ENCODE peak calls at places on chromosome 17, in eight cellular contexts. O is spleen; F is hypothalamus; M is activated CD8-positive, alpha-beta T cell treated with anti-CD3 and anti-CD28 coated beads, Interleukin-2, amount 10 ng/mL, durations not matched to agents 7 days and 5 days; L is immature natural killer cell; G is omental fat pad; W is RCC 7860; J is EL. V is an unnamed sample.

GRCh38 chr17:78995022-78995760 is 14.4 kb downstream of the CANT1 start:
- DNase-seq in O (no peak), F (no peak), M (no peak), L (no peak), G (peak), W (no peak), J (no peak), V (no peak)

GRCh38 chr17:31509095-31509804 is 117.8 kb downstream of the RAB11FIP4 start:
- DNase-seq in O (peak), F (no peak), M (peak), L (no peak), G (no peak), W (no peak), J (no peak), V (no peak)

GRCh38 chr17:76530489-76530814 is 7.1 kb downstream of the CYGB start:
- DNase-seq in O (no peak), F (no peak), M (no peak), L (no peak), G (no peak), W (no peak), J (peak), V (no peak)

GRCh38 chr17:5043524-5043923 is 8.3 kb upstream of the SLC52A1 start:
- DNase-seq in O (no peak), F (no peak), M (no peak), L (no peak), G (no peak), W (no peak), J (no peak), V (no peak)

GRCh38 chr17:2883544-2884203 is 87.4 kb downstream of the RAP1GAP2 start:
- DNase-seq in O (no peak), F (no peak), M (no peak), L (no peak), G (no peak), W (no peak), J (peak), V (no peak)

GRCh38 chr17:39208893-39209292 is 8.8 kb downstream of the RPL19 start:
- DNase-seq in O (peak), F (no peak), M (no peak), L (no peak), G (no peak), W (no peak), J (no peak), V (no peak)

GRCh38 chr17:62981933-62982332 is 15.9 kb downstream of the TANC2 start:
- DNase-seq in O (no peak), F (no peak), M (no peak), L (no peak), G (no peak), W (no peak), J (peak), V (no peak)

GRCh38 chr17:72618018-72618509 is 474.4 kb downstream of the SLC39A11 start:
- DNase-seq in O (no peak), F (no peak), M (peak), L (no peak), G (no peak), W (peak), J (no peak), V (no peak)

GRCh38 chr17:17693253-17693954 is 12.1 kb downstream of the RAI1 start:
- DNase-seq in O (peak), F (peak), M (no peak), L (no peak), G (no peak), W (peak), J (no peak), V (peak)

GRCh38 chr17:31907342-31907975 is 6.0 kb upstream of the UTP6 start:
- DNase-seq in O (no peak), F (no peak), M (no peak), L (no peak), G (no peak), W (no peak), J (peak), V (peak)

GRCh38 chr17:12603566-12603965 is 62.1 kb upstream of the MYOCD start:
- DNase-seq in O (no peak), F (no peak), M (no peak), L (no peak), G (no peak), W (no peak), J (no peak), V (no peak)

GRCh38 chr17:74337834-74338500 is 11.9 kb downstream of the KIF19 start:
- DNase-seq in O (no peak), F (peak), M (no peak), L (no peak), G (no peak), W (no peak), J (no peak), V (peak)

GRCh38 chr17:29549169-29549935 is 17.5 kb downstream of the ABHD15 start:
- DNase-seq in O (no peak), F (no peak), M (no peak), L (peak), G (no peak), W (no peak), J (peak), V (no peak)

GRCh38 chr17:30831257-30831656 is 509 bp upstream of the ATAD5 start:
- DNase-seq in O (no peak), F (no peak), M (peak), L (no peak), G (no peak), W (no peak), J (no peak), V (no peak)

GRCh38 chr17:36188891-36189306 is 7.7 kb downstream of the CCL3L1 start:
- DNase-seq in O (peak), F (no peak), M (peak), L (peak), G (no peak), W (no peak), J (no peak), V (no peak)

GRCh38 chr17:61143026-61143425 is 256.6 kb upstream of the TBX2 start:
- DNase-seq in O (no peak), F (no peak), M (no peak), L (no peak), G (no peak), W (no peak), J (no peak), V (no peak)

GRCh38 chr17:77884019-77884418 is 74.5 kb upstream of the TNRC6C start:
- DNase-seq in O (peak), F (peak), M (no peak), L (no peak), G (no peak), W (no peak), J (no peak), V (peak)

GRCh38 chr17:68290268-68290954 is 516 bp downstream of the SLC16A6 start:
- DNase-seq in O (peak), F (no peak), M (peak), L (peak), G (no peak), W (no peak), J (peak), V (no peak)

GRCh38 chr17:1244606-1245012 is 25.6 kb upstream of the BHLHA9 start:
- DNase-seq in O (no peak), F (no peak), M (no peak), L (no peak), G (no peak), W (no peak), J (no peak), V (no peak)

GRCh38 chr17:64781394-64781793 is 119.3 kb upstream of the SMURF2 start:
- DNase-seq in O (peak), F (no peak), M (peak), L (peak), G (no peak), W (no peak), J (peak), V (no peak)

GRCh38 chr17:42675984-42676423 is 790 bp downstream of the PLEKHH3 start:
- DNase-seq in O (peak), F (no peak), M (no peak), L (peak), G (no peak), W (peak), J (peak), V (no peak)

GRCh38 chr17:8445536-8445935 is 9.9 kb downstream of the NDEL1 start:
- DNase-seq in O (no peak), F (no peak), M (no peak), L (no peak), G (no peak), W (no peak), J (no peak), V (no peak)

GRCh38 chr17:79800325-79801155 is 3.7 kb upstream of the CBX8 start:
- DNase-seq in O (no peak), F (no peak), M (peak), L (no peak), G (no peak), W (no peak), J (peak), V (no peak)

GRCh38 chr17:83204230-83204725 is 124.9 kb downstream of the METRNL start:
- DNase-seq in O (no peak), F (no peak), M (no peak), L (no peak), G (no peak), W (no peak), J (no peak), V (no peak)

GRCh38 chr17:46968224-46968834 is 10.7 kb downstream of the RPRML start:
- DNase-seq in O (no peak), F (no peak), M (no peak), L (no peak), G (no peak), W (no peak), J (no peak), V (no peak)

GRCh38 chr17:75844530-75845057 is 390 bp upstream of the UNC13D start:
- DNase-seq in O (peak), F (no peak), M (no peak), L (no peak), G (no peak), W (peak), J (no peak), V (no peak)

GRCh38 chr17:67258836-67259468 is 14.0 kb upstream of the HELZ start:
- DNase-seq in O (no peak), F (no peak), M (peak), L (peak), G (no peak), W (no peak), J (no peak), V (no peak)

GRCh38 chr17:63702616-63703015 is 2.7 kb upstream of the LIMD2 start:
- DNase-seq in O (no peak), F (no peak), M (no peak), L (no peak), G (no peak), W (no peak), J (no peak), V (no peak)

GRCh38 chr17:57900991-57901743 is 51.3 kb upstream of the MRPS23 start:
- DNase-seq in O (no peak), F (no peak), M (no peak), L (no peak), G (no peak), W (no peak), J (no peak), V (no peak)

GRCh38 chr17:37543527-37544122 is 53.9 kb downstream of the DUSP14 start:
- DNase-seq in O (no peak), F (no peak), M (no peak), L (no peak), G (no peak), W (no peak), J (no peak), V (no peak)

GRCh38 chr17:37717627-37718382 is 27.1 kb downstream of the HNF1B start:
- DNase-seq in O (no peak), F (no peak), M (no peak), L (no peak), G (no peak), W (no peak), J (no peak), V (no peak)

GRCh38 chr17:67431210-67432015 is 54.3 kb downstream of the PITPNC1 start:
- DNase-seq in O (no peak), F (no peak), M (no peak), L (no peak), G (no peak), W (peak), J (peak), V (no peak)

GRCh38 chr17:82479602-82480001 is 21.1 kb downstream of the NARF start:
- DNase-seq in O (no peak), F (no peak), M (no peak), L (no peak), G (no peak), W (no peak), J (no peak), V (no peak)

GRCh38 chr17:14621826-14622621 is 321.1 kb downstream of the HS3ST3B1 start:
- DNase-seq in O (no peak), F (no peak), M (no peak), L (no peak), G (no peak), W (no peak), J (peak), V (no peak)

GRCh38 chr17:79993390-79994221 is 42.1 kb downstream of the TBC1D16 start:
- DNase-seq in O (peak), F (no peak), M (peak), L (no peak), G (peak), W (no peak), J (peak), V (no peak)

GRCh38 chr17:7479389-7480192 is at the start of gene ZBTB4:
- DNase-seq in O (peak), F (peak), M (peak), L (peak), G (no peak), W (peak), J (peak), V (no peak)

V was measured in anterior cingulate cortex.